ENCODE peak calls at places on chromosomes 1 and 21, in eight cellular contexts. K is foreskin fibroblast, N is dorsolateral prefrontal cortex, V is GM23338, X is heart left ventricle, C is cardiac fibroblast, P is adrenal gland, Q is PC-3. U is an unnamed sample.

GRCh38 chr1:204408074-204408507 is 3.5 kb downstream of the PPP1R15B start:
- DNase-seq in P (peak), X (no peak), C (peak), N (peak), K (peak), V (peak), Q (peak), U (peak)

GRCh38 chr1:155086182-155086741 is 7.6 kb downstream of the EFNA3 start:
- DNase-seq in P (peak), K (peak), Q (peak), N (peak), X (peak), V (peak), C (peak), U (peak)

GRCh38 chr1:59574085-59574484 is 240.7 kb upstream of the HOOK1 start:
- DNase-seq in V (no peak), K (peak), P (no peak), C (peak), Q (peak), N (no peak), X (no peak), U (no peak)

GRCh38 chr1:42783092-42783491 is 1.7 kb upstream of the TMEM269 start:
- DNase-seq in C (no peak), K (no peak), V (no peak), X (no peak), Q (no peak), N (no peak), P (no peak), U (no peak)

GRCh38 chr1:201883786-201884185 is 4.9 kb upstream of the SHISA4 start:
- DNase-seq in P (peak), C (peak), V (no peak), K (peak), N (no peak), X (no peak), Q (peak), U (no peak)

GRCh38 chr1:118998171-118998570 is 10.0 kb upstream of the TBX15 start:
- DNase-seq in K (no peak), P (no peak), N (no peak), X (no peak), Q (no peak), C (no peak), V (no peak), U (no peak)

GRCh38 chr1:210456731-210457130 is 128.0 kb downstream of the HHAT start:
- DNase-seq in X (no peak), N (no peak), C (no peak), Q (no peak), K (no peak), V (no peak), P (no peak), U (no peak)

GRCh38 chr1:96445296-96445695 is 276.3 kb upstream of the PTBP2 start:
- DNase-seq in V (no peak), P (no peak), X (no peak), C (peak), Q (no peak), N (no peak), K (peak), U (no peak)

GRCh38 chr1:232610187-232610901 is 19.6 kb downstream of the SIPA1L2 start:
- DNase-seq in P (no peak), Q (no peak), K (no peak), X (no peak), V (no peak), N (no peak), C (no peak), U (no peak)

GRCh38 chr1:235642943-235643371 is 6.6 kb downstream of the GNG4 start:
- DNase-seq in P (no peak), V (peak), K (no peak), C (no peak), N (no peak), X (no peak), Q (no peak), U (no peak)

GRCh38 chr1:66764994-66765578 is 12.8 kb downstream of the DYNLT5 start:
- DNase-seq in V (peak), C (peak), N (no peak), P (peak), K (peak), Q (peak), X (no peak), U (peak)

GRCh38 chr1:30145723-30146263 is 577.6 kb downstream of the MATN1 start:
- DNase-seq in N (no peak), X (no peak), P (no peak), C (no peak), K (no peak), Q (no peak), V (no peak), U (no peak)

GRCh38 chr1:232403017-232403714 is 226.8 kb downstream of the SIPA1L2 start:
- DNase-seq in P (no peak), X (no peak), V (no peak), C (no peak), N (no peak), K (no peak), Q (no peak), U (no peak)

GRCh38 chr1:46656643-46657042 is 11.5 kb downstream of the ATPAF1 start:
- DNase-seq in X (no peak), P (no peak), Q (no peak), K (no peak), C (no peak), V (no peak), N (no peak), U (no peak)

GRCh38 chr1:1135339-1136111 is 19.6 kb upstream of the C1orf159 start:
- DNase-seq in Q (no peak), C (peak), K (no peak), X (no peak), P (no peak), V (peak), N (no peak), U (no peak)

GRCh38 chr1:66422804-66423203 is 111.1 kb upstream of the SGIP1 start:
- DNase-seq in V (no peak), C (no peak), N (no peak), K (no peak), Q (no peak), P (no peak), X (no peak), U (no peak)

GRCh38 chr1:92244376-92244775 is 26.7 kb downstream of the C1orf146 start:
- DNase-seq in K (peak), V (no peak), P (no peak), C (peak), X (no peak), N (no peak), Q (no peak), U (no peak)

GRCh38 chr1:11062965-11063401 is 3.2 kb upstream of the SRM start:
- DNase-seq in N (peak), C (no peak), Q (no peak), P (no peak), V (no peak), K (peak), X (no peak), U (no peak)

GRCh38 chr21:45224189-45224938 is 63.3 kb downstream of the POFUT2 start:
- DNase-seq in X (no peak), C (no peak), P (peak), Q (no peak), N (peak), K (no peak), V (no peak), U (no peak)

GRCh38 chr1:116826818-116827606 is 72.8 kb downstream of the CD2 start:
- DNase-seq in K (no peak), N (no peak), Q (peak), C (peak), P (no peak), X (no peak), V (no peak), U (no peak)

GRCh38 chr1:112504666-112505399 is 3.9 kb upstream of the WNT2B start:
- DNase-seq in K (no peak), Q (no peak), N (no peak), V (peak), P (no peak), C (no peak), X (no peak), U (no peak)

GRCh38 chr1:226406401-226406881 is 1.5 kb downstream of the PARP1 start:
- DNase-seq in V (no peak), C (no peak), Q (peak), N (no peak), P (no peak), K (peak), X (no peak), U (no peak)

GRCh38 chr1:184186167-184186566 is 134.6 kb downstream of the TSEN15 start:
- DNase-seq in P (no peak), N (no peak), V (no peak), X (no peak), C (no peak), Q (no peak), K (no peak), U (no peak)

GRCh38 chr1:29579821-29580425 is 343.6 kb downstream of the PTPRU start:
- DNase-seq in C (peak), V (no peak), X (no peak), N (no peak), Q (peak), P (no peak), K (peak), U (no peak)

GRCh38 chr1:226638001-226638601 is 89.5 kb downstream of the STUM start:
- DNase-seq in X (peak), N (peak), P (no peak), K (peak), C (no peak), V (no peak), Q (no peak), U (no peak)

GRCh38 chr1:3334366-3334765 is 120.1 kb upstream of the ARHGEF16 start:
- DNase-seq in V (no peak), K (no peak), N (no peak), X (no peak), Q (no peak), C (no peak), P (no peak), U (no peak)

GRCh38 chr1:171998711-171999110 is 157.4 kb downstream of the DNM3 start:
- DNase-seq in X (no peak), Q (peak), C (no peak), V (no peak), P (no peak), N (no peak), K (peak), U (no peak)

GRCh38 chr1:235270625-235271024 is 57.4 kb downstream of the ARID4B start:
- DNase-seq in Q (no peak), K (peak), C (peak), N (no peak), V (peak), X (no peak), P (no peak), U (no peak)

GRCh38 chr1:27773732-27774445 is 870 bp downstream of the STX12 start:
- DNase-seq in N (no peak), K (peak), C (peak), V (no peak), Q (peak), X (no peak), P (no peak), U (no peak)

GRCh38 chr21:46472246-46472645 is 13.6 kb downstream of the DIP2A start:
- DNase-seq in X (no peak), Q (no peak), P (no peak), K (no peak), C (no peak), N (no peak), V (no peak), U (no peak)

GRCh38 chr1:235295902-235296350 is 32.1 kb downstream of the ARID4B start:
- DNase-seq in N (no peak), K (peak), Q (peak), X (no peak), C (peak), P (peak), V (peak), U (no peak)

GRCh38 chr1:219088778-219089557 is 84.7 kb upstream of the LYPLAL1 start:
- DNase-seq in Q (peak), C (peak), N (no peak), P (peak), V (no peak), K (peak), X (peak), U (peak)

GRCh38 chr1:101905298-101905794 is 91.4 kb downstream of the OLFM3 start:
- DNase-seq in K (no peak), C (no peak), P (no peak), V (no peak), N (no peak), Q (no peak), X (no peak), U (no peak)

DNA sequence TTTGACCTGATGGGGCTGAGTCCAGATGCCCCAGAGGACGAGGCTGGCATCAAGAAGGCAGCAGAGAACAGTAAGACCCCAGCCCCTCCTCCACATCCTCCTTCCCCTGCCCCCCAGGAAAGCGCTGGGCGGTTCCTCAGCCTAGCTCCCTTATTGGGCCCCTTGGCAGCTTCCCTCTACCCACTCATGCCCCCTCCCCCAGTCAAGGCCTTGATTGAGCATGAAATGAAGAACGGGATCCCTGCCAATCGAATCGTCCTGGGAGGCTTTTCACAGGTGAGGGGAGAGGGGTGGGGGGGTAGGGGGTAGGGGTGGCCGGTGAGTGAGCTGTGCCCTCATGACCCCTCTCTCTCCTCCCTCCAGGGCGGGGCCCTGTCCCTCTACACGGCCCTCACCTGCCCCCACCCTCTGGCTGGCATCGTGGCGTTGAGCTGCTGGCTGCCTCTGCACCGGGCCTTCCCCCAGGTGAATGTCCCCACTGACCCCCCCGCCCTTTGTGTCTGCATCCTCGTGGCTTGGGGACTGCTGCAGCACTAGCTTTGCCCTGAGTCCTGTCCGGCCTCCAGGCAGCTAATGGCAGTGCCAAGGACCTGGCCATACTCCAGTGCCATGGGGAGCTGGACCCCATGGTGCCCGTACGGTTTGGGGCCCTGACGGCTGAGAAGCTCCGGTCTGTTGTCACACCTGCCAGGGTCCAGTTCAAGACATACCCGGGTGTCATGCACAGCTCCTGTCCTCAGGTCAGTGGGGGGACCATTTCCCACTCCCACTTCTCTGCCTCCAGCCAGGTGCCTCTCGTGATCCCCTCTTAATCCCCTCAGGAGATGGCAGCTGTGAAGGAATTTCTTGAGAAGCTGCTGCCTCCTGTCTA is 3.2 kb downstream of the LYPLA2 start:
- DNase-seq in V (no peak), K (no peak), C (no peak), X (no peak), N (no peak), P (no peak), Q (no peak), U (peak)
- H3K4me3 ChIP-seq in V (no peak), K (no peak), C (no peak), X (no peak), N (no peak), P (no peak), Q (no peak), U (no peak)

GRCh38 chr1:20413136-20413790 is 72.7 kb downstream of the CAMK2N1 start:
- DNase-seq in K (peak), Q (no peak), V (no peak), P (no peak), N (no peak), X (no peak), C (no peak), U (no peak)

GRCh38 chr1:20409971-20410370 is 76.0 kb downstream of the CAMK2N1 start:
- DNase-seq in V (no peak), P (no peak), C (no peak), X (no peak), N (no peak), K (no peak), Q (no peak), U (no peak)

GRCh38 chr1:20409017-20409416 is 77.0 kb downstream of the CAMK2N1 start:
- DNase-seq in K (peak), Q (no peak), X (no peak), P (no peak), C (no peak), V (no peak), N (no peak), U (no peak)

GRCh38 chr1:20411196-20411980 is 74.6 kb downstream of the CAMK2N1 start:
- DNase-seq in C (peak), Q (peak), N (peak), P (peak), K (peak), V (no peak), X (no peak), U (no peak)

DNA sequence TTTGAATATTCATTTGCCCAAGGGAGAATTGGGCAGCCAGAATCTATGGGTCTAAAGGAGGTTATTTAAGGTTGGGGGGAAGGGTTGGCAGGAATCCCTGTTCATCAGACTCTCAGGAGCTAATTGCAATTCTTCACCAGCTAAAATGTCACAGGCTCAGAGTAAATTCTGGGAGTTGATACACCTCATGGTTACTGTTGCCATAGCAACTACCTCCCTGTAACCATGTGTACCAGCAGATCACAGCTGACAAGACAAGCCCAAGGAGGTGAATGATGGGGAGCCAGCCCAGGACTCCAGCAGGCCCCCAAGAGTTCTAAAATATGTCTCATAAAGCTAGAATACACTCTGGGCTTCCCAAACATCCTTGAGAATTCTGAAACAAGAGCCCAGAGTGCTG is 75.5 kb downstream of the CAMK2N1 start:
- DNase-seq in P (no peak), Q (no peak), N (no peak), C (no peak), V (no peak), X (no peak), K (peak), U (no peak)
- H3K4me3 ChIP-seq in P (no peak), Q (no peak), N (no peak), C (no peak), V (no peak), X (no peak), K (no peak), U (no peak)

GRCh38 chr1:236686815-236687160 is 489 bp downstream of the ACTN2 start:
- DNase-seq in C (no peak), K (no peak), V (peak), N (no peak), P (no peak), Q (no peak), X (peak), U (no peak)
- H3K4me3 ChIP-seq in C (no peak), K (peak), V (peak), N (peak), P (peak), Q (no peak), X (peak), U (no peak)

GRCh38 chr21:29302340-29302991 is 3.7 kb downstream of the BACH1 start:
- DNase-seq in P (no peak), X (no peak), K (peak), Q (peak), V (no peak), C (no peak), N (no peak), U (no peak)
- H3K4me3 ChIP-seq in P (no peak), X (no peak), K (peak), Q (peak), V (no peak), C (no peak), N (no peak), U (no peak)

GRCh38 chr1:245276426-245276825 is 121.6 kb downstream of the KIF26B start:
- DNase-seq in C (no peak), X (no peak), N (no peak), K (no peak), V (no peak), P (no peak), Q (no peak), U (no peak)

GRCh38 chr1:245270972-245271371 is 116.2 kb downstream of the KIF26B start:
- DNase-seq in X (no peak), P (no peak), Q (no peak), C (no peak), K (no peak), N (no peak), V (no peak), U (no peak)

GRCh38 chr1:245270063-245270462 is 115.3 kb downstream of the KIF26B start:
- DNase-seq in C (no peak), X (no peak), P (no peak), N (no peak), Q (no peak), K (no peak), V (no peak), U (no peak)

GRCh38 chr1:245277276-245277675 is 122.5 kb downstream of the KIF26B start:
- DNase-seq in P (no peak), C (no peak), X (no peak), N (no peak), V (peak), K (no peak), Q (peak), U (peak)

GRCh38 chr1:245272676-245273075 is 117.9 kb downstream of the KIF26B start:
- DNase-seq in X (no peak), P (no peak), K (no peak), N (no peak), V (no peak), Q (no peak), C (no peak), U (no peak)
- H3K4me3 ChIP-seq in X (no peak), P (no peak), K (no peak), N (no peak), V (no peak), Q (no peak), C (no peak), U (no peak)

DNA sequence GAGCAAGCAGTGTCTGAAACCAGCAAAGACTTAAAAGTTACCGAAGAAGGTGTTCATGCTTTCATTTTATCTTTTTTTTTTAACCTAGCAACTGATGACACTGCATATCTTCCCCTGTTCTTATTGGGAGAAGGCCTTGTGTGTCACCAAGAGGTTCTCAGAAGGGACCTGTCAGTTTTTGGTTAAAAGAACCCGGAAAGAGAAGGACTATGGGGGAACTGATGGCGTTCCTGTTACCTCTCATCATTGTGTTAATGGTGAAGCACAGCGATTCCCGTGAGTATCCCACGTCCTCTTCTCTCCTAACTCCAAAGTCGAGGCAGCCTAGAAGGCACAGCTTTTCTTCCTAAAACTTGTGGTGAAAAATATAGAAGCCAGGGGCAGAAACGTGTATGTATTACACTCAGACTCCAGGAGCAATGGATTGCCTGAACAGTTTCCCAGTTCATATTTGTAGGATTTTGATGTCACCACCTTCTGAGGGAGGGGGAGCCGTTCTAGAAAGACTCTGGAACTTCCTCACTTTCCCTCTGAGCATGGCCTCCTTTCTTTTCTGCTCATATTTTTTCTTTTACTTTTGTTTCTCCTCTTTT is at the start of gene MR1:
- DNase-seq in V (peak), Q (peak), P (peak), C (peak), K (peak), X (no peak), N (no peak), U (no peak)
- H3K4me3 ChIP-seq in V (no peak), Q (peak), P (peak), C (peak), K (peak), X (no peak), N (peak), U (peak)

GRCh38 chr1:8427986-8428385 is 110.1 kb downstream of the SLC45A1 start:
- DNase-seq in N (peak), K (no peak), V (no peak), X (peak), Q (no peak), C (no peak), P (no peak), U (no peak)
- H3K4me3 ChIP-seq in N (no peak), K (no peak), V (no peak), X (no peak), Q (no peak), C (no peak), P (no peak), U (no peak)

U was measured in mucosa of descending colon.